ENCODE peak calls at places on chromosomes 16 and 17, in five cellular contexts. M is RWPE1, B is NCI-H1436, E is tibial artery, V is astrocyte of the spinal cord. S is an unnamed sample.

GRCh38 chr17:80101946-80102706 is 745 bp downstream of the GAA start:
- DNase-seq in B (no peak), M (no peak), V (peak), E (peak), S (no peak)

GRCh38 chr16:49586466-49586865 is 212.9 kb downstream of the C16orf78 start:
- DNase-seq in E (no peak), V (no peak), B (no peak), M (no peak), S (no peak)

GRCh38 chr16:87602005-87602790 is at the start of gene JPH3:
- DNase-seq in E (no peak), V (no peak), B (peak), M (no peak), S (no peak)

GRCh38 chr17:20968913-20969616 is 73.7 kb downstream of the USP22 start:
- DNase-seq in V (no peak), M (no peak), E (no peak), B (no peak), S (no peak)

GRCh38 chr16:11857161-11857560 is 5.8 kb upstream of the RSL1D1 start:
- DNase-seq in B (no peak), E (no peak), V (peak), M (no peak), S (no peak)

GRCh38 chr16:48158296-48158695 is 2.5 kb upstream of the ABCC12 start:
- DNase-seq in E (no peak), B (no peak), V (peak), M (peak), S (no peak)

GRCh38 chr17:36601303-36602029 is at the start of gene MRM1:
- DNase-seq in M (peak), V (peak), B (peak), E (peak), S (peak)

GRCh38 chr17:57834146-57834741 is 15.6 kb downstream of the MRPS23 start:
- DNase-seq in E (peak), M (peak), B (no peak), V (peak), S (no peak)

GRCh38 chr16:81128726-81129524 is 32.7 kb upstream of the GCSH start:
- DNase-seq in V (no peak), M (no peak), B (no peak), E (no peak), S (no peak)

GRCh38 chr16:25009822-25010221 is 5.3 kb downstream of the ARHGAP17 start:
- DNase-seq in V (no peak), M (no peak), B (no peak), E (peak), S (no peak)

GRCh38 chr16:11291021-11291716 is 10.0 kb upstream of the PRM1 start:
- DNase-seq in B (no peak), M (no peak), V (peak), E (no peak), S (no peak)

GRCh38 chr17:66276328-66276937 is 26.0 kb upstream of the PRKCA start:
- DNase-seq in B (no peak), E (no peak), V (peak), M (no peak), S (no peak)

GRCh38 chr16:29815793-29816693 is at the start of gene PAGR1:
- DNase-seq in E (peak), V (peak), M (peak), B (peak), S (peak)

GRCh38 chr16:54280751-54281150 is 5.8 kb downstream of the IRX3 start:
- DNase-seq in M (peak), E (no peak), B (no peak), V (peak), S (no peak)

GRCh38 chr17:16407911-16408588 is 7.3 kb upstream of the TRPV2 start:
- DNase-seq in E (peak), V (peak), B (no peak), M (peak), S (no peak)

GRCh38 chr17:50708050-50709000 is 611 bp upstream of the ANKRD40 start:
- DNase-seq in B (no peak), V (peak), M (no peak), E (no peak), S (peak)

GRCh38 chr17:11287791-11288190 is 46.8 kb downstream of the SHISA6 start:
- DNase-seq in E (no peak), M (no peak), V (no peak), B (no peak), S (no peak)

GRCh38 chr17:82083009-82083408 is 15.0 kb downstream of the FASN start:
- DNase-seq in V (no peak), M (no peak), B (no peak), E (no peak), S (no peak)

GRCh38 chr17:32298298-32298697 is 32.7 kb downstream of the RHBDL3 start:
- DNase-seq in E (no peak), B (no peak), M (no peak), V (no peak), S (no peak)

GRCh38 chr16:716250-716607 is 1.3 kb downstream of the METRN start:
- DNase-seq in V (peak), E (no peak), M (no peak), B (no peak), S (no peak)

GRCh38 chr16:89054261-89054661 is 39.4 kb upstream of the ACSF3 start:
- DNase-seq in V (no peak), M (no peak), B (no peak), E (no peak), S (no peak)

GRCh38 chr16:525123-525519 is 2.4 kb upstream of the CAPN15 start:
- DNase-seq in V (no peak), M (no peak), B (no peak), E (no peak), S (no peak)

GRCh38 chr17:39787038-39787437 is 49.3 kb downstream of the GRB7 start:
- DNase-seq in B (peak), V (no peak), M (no peak), E (no peak), S (no peak)

GRCh38 chr17:10144456-10144855 is 54.0 kb downstream of the GAS7 start:
- DNase-seq in M (no peak), V (no peak), B (no peak), E (no peak), S (no peak)

GRCh38 chr17:13843862-13844640 is 225.3 kb upstream of the COX10 start:
- DNase-seq in E (no peak), V (peak), M (no peak), B (no peak), S (no peak)

GRCh38 chr16:10619271-10619849 is 39.0 kb upstream of the EMP2 start:
- DNase-seq in V (no peak), E (no peak), M (peak), B (peak), S (no peak)

GRCh38 chr17:76527430-76528111 is 9.9 kb downstream of the CYGB start:
- DNase-seq in B (no peak), M (no peak), E (no peak), V (peak), S (no peak)

GRCh38 chr16:89395150-89396142 is 94.9 kb downstream of the ANKRD11 start:
- DNase-seq in B (no peak), M (peak), V (peak), E (peak), S (peak)

GRCh38 chr16:12543700-12544476 is 259.8 kb downstream of the CPPED1 start:
- DNase-seq in V (no peak), E (no peak), M (no peak), B (no peak), S (no peak)